ENCODE peak calls at places on chromosomes 4 and X, in four cellular contexts. W is neuronal stem cell, L is pancreas, Q is nucleus accumbens. H is an unnamed sample.

GRCh38 chr4:188623314-188623854 is 484.1 kb downstream of the TRIML1 start:
- DNase-seq in W (no peak), L (no peak), Q (no peak), H (no peak)

GRCh38 chr4:177214935-177215334 is 94.7 kb upstream of the NEIL3 start:
- DNase-seq in W (no peak), L (no peak), Q (no peak), H (peak)

GRCh38 chrX:13938053-13938765 is 91.5 kb downstream of the GEMIN8 start:
- DNase-seq in W (peak), L (peak), Q (no peak), H (no peak)

GRCh38 chrX:13899607-13900006 is 82.7 kb upstream of the GPM6B start:
- DNase-seq in W (no peak), L (peak), Q (no peak), H (no peak)

GRCh38 chrX:76148011-76148665 is 24.7 kb upstream of the PBDC1 start:
- DNase-seq in W (no peak), L (no peak), Q (no peak), H (peak)

GRCh38 chrX:40152173-40152705 is 54.5 kb upstream of the BCOR start:
- DNase-seq in W (no peak), L (no peak), Q (peak), H (no peak)

GRCh38 chr4:95193391-95194224 is 355.2 kb downstream of the UNC5C start:
- DNase-seq in W (no peak), L (no peak), Q (peak), H (no peak)

GRCh38 chr4:89992744-89993143 is 98.1 kb downstream of the MMRN1 start:
- DNase-seq in W (no peak), L (no peak), Q (no peak), H (no peak)

GRCh38 chr4:5976921-5977320 is 41.3 kb downstream of the C4orf50 start:
- DNase-seq in W (no peak), L (no peak), Q (no peak), H (no peak)

GRCh38 chr4:146582864-146583263 is 55.8 kb upstream of the POU4F2 start:
- DNase-seq in W (no peak), L (no peak), Q (no peak), H (no peak)

GRCh38 chrX:31063114-31063513 is 8.7 kb downstream of the FTHL17 start:
- DNase-seq in W (no peak), L (no peak), Q (no peak), H (no peak)

GRCh38 chr4:121654738-121655137 is 42.0 kb downstream of the ANXA5 start:
- DNase-seq in W (no peak), L (no peak), Q (no peak), H (no peak)